ENCODE peak calls at places on chromosome 16, in five cellular contexts. I is effector memory CD4-positive, alpha-beta T cell; T is adrenal gland; O is OCI-LY7; Y is NT2/D1. F is an unnamed sample. For H3K9me3, the result is how much of the 10 kb centered on the place peaks cover.

GRCh38 chr16:77788196-77789084 is at the start of gene VAT1L:
- DNase-seq in T (peak), O (no peak), I (no peak), Y (peak), F (no peak)

GRCh38 chr16:51147776-51148673 is 3.0 kb downstream of the SALL1 start:
- DNase-seq in I (no peak), Y (no peak), T (no peak), O (no peak), F (no peak)

GRCh38 chr16:31157136-31157535 is 7.3 kb upstream of the PRSS36 start:
- DNase-seq in O (no peak), Y (no peak), T (no peak), I (no peak), F (no peak)

GRCh38 chr16:85192736-85193493 is 80.6 kb upstream of the CIBAR2 start:
- DNase-seq in I (no peak), O (no peak), Y (no peak), T (no peak), F (no peak)

GRCh38 chr16:52569296-52569695 is 22.4 kb upstream of the TOX3 start:
- DNase-seq in I (no peak), O (no peak), T (no peak), Y (no peak), F (no peak)

GRCh38 chr16:9868606-9869149 is 313.6 kb downstream of the GRIN2A start:
- DNase-seq in Y (no peak), I (no peak), T (no peak), O (no peak), F (no peak)

GRCh38 chr16:2211923-2212347 is 1.3 kb upstream of the BRICD5 start:
- DNase-seq in Y (no peak), T (peak), O (no peak), I (no peak), F (no peak)

GRCh38 chr16:84700518-84701277 is 898 bp downstream of the USP10 start:
- DNase-seq in T (peak), O (peak), I (peak), Y (no peak), F (no peak)

GRCh38 chr16:88772871-88773811 is 11.9 kb downstream of the PIEZO1 start:
- DNase-seq in Y (no peak), T (peak), I (no peak), O (no peak), F (no peak)

GRCh38 chr16:30903596-30903995 is 7.2 kb downstream of the CTF1 start:
- DNase-seq in I (no peak), T (peak), O (peak), Y (no peak), F (no peak)

GRCh38 chr16:58506241-58507194 is 6.6 kb downstream of the NDRG4 start:
- DNase-seq in O (no peak), Y (no peak), I (no peak), T (peak), F (no peak)

GRCh38 chr16:84081446-84081989 is 35.2 kb downstream of the MBTPS1 start:
- DNase-seq in Y (no peak), O (no peak), I (no peak), T (peak), F (no peak)

GRCh38 chr16:75296606-75297005 is 45.2 kb upstream of the BCAR1 start:
- DNase-seq in Y (no peak), O (no peak), I (no peak), T (peak), F (no peak)

GRCh38 chr16:87368029-87368765 is 15.4 kb downstream of the FBXO31 start:
- DNase-seq in Y (no peak), O (peak), I (no peak), T (no peak), F (no peak)

GRCh38 chr16:84048871-84049270 is 6.3 kb upstream of the SLC38A8 start:
- DNase-seq in T (no peak), I (no peak), O (no peak), Y (no peak), F (no peak)

GRCh38 chr16:67571464-67571863 is 9.1 kb downstream of the CTCF start:
- DNase-seq in Y (no peak), T (no peak), I (no peak), O (no peak), F (no peak)

GRCh38 chr16:88840589-88841215 is 16.0 kb downstream of the GALNS start:
- DNase-seq in I (no peak), T (no peak), Y (no peak), O (no peak), F (no peak)

GRCh38 chr16:86649875-86650274 is 71.5 kb downstream of the FOXL1 start:
- DNase-seq in O (no peak), I (no peak), T (peak), Y (no peak), F (no peak)

GRCh38 chr16:59108374-59108773 is 374.3 kb upstream of the GOT2 start:
- DNase-seq in T (no peak), I (no peak), Y (no peak), O (no peak), F (no peak)

GRCh38 chr16:30473231-30474061 is 904 bp downstream of the ITGAL start:
- DNase-seq in I (peak), T (no peak), Y (no peak), O (no peak), F (peak)

GRCh38 chr16:12235110-12235509 is 258.6 kb downstream of the SNX29 start:
- DNase-seq in O (no peak), T (no peak), I (no peak), Y (no peak), F (no peak)

GRCh38 chr16:22977294-22977697 is 163.3 kb downstream of the HS3ST2 start:
- DNase-seq in T (no peak), Y (no peak), O (peak), I (no peak), F (no peak)

GRCh38 chr16:81487301-81487720 is 42.7 kb downstream of the CMIP start:
- DNase-seq in Y (no peak), O (no peak), I (no peak), T (no peak), F (no peak)

GRCh38 chr16:88306860-88307545 is 75.8 kb upstream of the ZNF469 start:
- DNase-seq in T (peak), I (no peak), Y (no peak), O (no peak), F (no peak)

GRCh38 chr16:84484579-84485254 is 19.7 kb downstream of the MEAK7 start:
- DNase-seq in I (no peak), O (peak), Y (peak), T (peak), F (no peak)

GRCh38 chr16:27110524-27110896 is 43.8 kb downstream of the C16orf82 start:
- DNase-seq in I (no peak), O (no peak), T (no peak), Y (no peak), F (no peak)

GRCh38 chr16:26281681-26282080 is 589.9 kb downstream of the HS3ST4 start:
- DNase-seq in O (no peak), T (no peak), I (no peak), Y (peak), F (no peak)

GRCh38 chr16:9053006-9053601 is 38.3 kb upstream of the HAPSTR1 start:
- DNase-seq in O (peak), Y (peak), T (peak), I (no peak), F (no peak)

GRCh38 chr16:14291941-14292825 is 221.1 kb downstream of the MRTFB start:
- DNase-seq in Y (no peak), T (peak), I (no peak), O (no peak), F (no peak)

GRCh38 chr16:30113711-30114333 is 485 bp upstream of the GDPD3 start:
- DNase-seq in Y (no peak), I (no peak), O (no peak), T (no peak), F (no peak)

GRCh38 chr16:85321856-85322271 is 209.6 kb upstream of the CIBAR2 start:
- DNase-seq in O (no peak), T (peak), Y (no peak), I (no peak), F (no peak)

GRCh38 chr16:88196471-88197400 is 186.0 kb upstream of the ZNF469 start:
- DNase-seq in T (no peak), O (no peak), Y (no peak), I (no peak), F (no peak)

GRCh38 chr16:1691276-1691675 is 13.2 kb downstream of the JPT2 start:
- DNase-seq in T (no peak), I (no peak), Y (no peak), O (no peak), F (no peak)

GRCh38 chr16:89873822-89874689 is 664 bp downstream of the TCF25 start:
- DNase-seq in Y (peak), I (peak), T (peak), O (peak), F (peak)

DNA sequence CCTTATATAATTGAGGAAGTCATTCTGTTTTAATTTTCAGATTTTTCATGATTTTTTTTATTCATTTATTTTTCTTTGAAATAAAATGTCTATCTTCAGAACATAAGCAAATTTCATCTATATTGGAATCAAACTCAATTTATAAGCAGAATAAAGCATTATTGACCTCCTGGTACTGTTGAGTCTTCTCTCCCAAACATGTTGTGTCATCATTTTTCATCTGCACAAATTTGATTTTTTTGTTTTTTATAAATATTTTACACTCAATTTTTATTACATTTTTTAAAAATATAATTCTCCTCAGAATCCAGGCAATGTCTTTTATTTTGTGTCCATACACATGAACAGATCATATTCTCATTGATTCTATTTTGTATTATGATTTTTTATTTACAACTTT is 2363.9 kb downstream of the TP53TG3F start:
- DNase-seq in T (no peak), Y (no peak), O (no peak), I (no peak), F (no peak)
- H3K9me3 ChIP-seq in T (under half), Y (under half), O (under half), I (under half), F (under half)

GRCh38 chr16:48597563-48598392 is 12.2 kb downstream of the N4BP1 start:
- DNase-seq in I (no peak), Y (no peak), T (no peak), O (no peak), F (no peak)
- H3K9me3 ChIP-seq in I (under half), Y (half or more), T (under half), O (under half), F (under half)

GRCh38 chr16:35195864-35196216 is 1736.4 kb downstream of the TP53TG3F start:
- DNase-seq in I (no peak), Y (no peak), O (no peak), T (no peak), F (no peak)
- H3K9me3 ChIP-seq in I (under half), Y (under half), O (under half), T (under half), F (under half)

GRCh38 chr16:24381470-24382118 is 125.5 kb downstream of the CACNG3 start:
- DNase-seq in O (no peak), T (no peak), Y (no peak), I (no peak), F (no peak)
- H3K9me3 ChIP-seq in O (under half), T (under half), Y (half or more), I (under half), F (under half)

DNA sequence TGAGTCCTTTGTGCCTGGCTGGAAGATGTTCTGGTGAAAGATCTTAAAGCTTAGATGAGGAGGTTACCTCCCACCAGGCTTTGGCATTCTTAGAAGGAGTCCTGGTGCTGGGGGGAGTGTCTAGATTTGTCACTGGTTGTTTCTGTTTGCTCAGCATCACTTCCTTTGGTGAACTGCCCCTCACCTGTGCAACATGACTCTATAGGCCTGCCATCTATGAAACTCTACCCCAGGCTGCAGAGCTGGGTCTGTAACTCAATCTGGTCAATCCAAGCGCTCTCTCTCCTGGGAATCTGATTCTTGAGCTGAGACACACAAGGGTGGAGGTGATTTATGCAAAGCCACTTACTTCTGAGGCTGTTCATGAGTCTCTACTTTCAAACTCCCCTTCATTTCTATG is 399.4 kb downstream of the NPIPA7 start:
- DNase-seq in O (no peak), Y (no peak), I (no peak), T (no peak), F (no peak)
- H3K9me3 ChIP-seq in O (under half), Y (under half), I (under half), T (under half), F (under half)

GRCh38 chr16:56093055-56093454 is 98.2 kb upstream of the GNAO1 start:
- DNase-seq in O (no peak), I (no peak), T (no peak), Y (no peak), F (no peak)

GRCh38 chr16:56087636-56088035 is 103.7 kb upstream of the GNAO1 start:
- DNase-seq in O (no peak), Y (no peak), T (no peak), I (no peak), F (no peak)

GRCh38 chr16:56094231-56094630 is 97.1 kb upstream of the GNAO1 start:
- DNase-seq in Y (no peak), I (no peak), T (no peak), O (no peak), F (no peak)

GRCh38 chr16:56090076-56090475 is 101.2 kb upstream of the GNAO1 start:
- DNase-seq in O (no peak), Y (no peak), T (no peak), I (no peak), F (no peak)
- H3K9me3 ChIP-seq in O (under half), Y (under half), T (under half), I (under half), F (under half)

GRCh38 chr16:5459863-5460262 is 362.3 kb upstream of the EEF2KMT start:
- DNase-seq in T (no peak), Y (no peak), I (no peak), O (no peak), F (no peak)
- H3K9me3 ChIP-seq in T (under half), Y (under half), I (under half), O (under half), F (under half)

DNA sequence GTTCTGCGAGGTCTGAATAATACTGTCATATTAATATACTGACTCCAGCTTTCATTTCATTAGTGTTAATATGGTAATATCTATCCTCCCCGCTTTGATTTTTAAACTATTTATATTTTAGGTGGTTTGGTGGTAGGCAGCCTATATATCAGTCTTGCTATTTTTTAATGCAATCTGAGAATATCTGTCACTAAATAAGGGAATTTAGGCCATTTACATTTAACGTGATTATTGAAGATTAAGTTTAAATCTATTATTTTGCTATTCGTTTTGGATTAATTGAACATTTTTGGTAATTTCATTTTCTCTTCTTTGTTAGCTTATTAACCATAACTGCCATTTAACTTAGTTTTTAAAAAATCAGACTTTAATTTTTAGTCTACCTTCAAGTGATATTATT is 247.7 kb upstream of the PMFBP1 start:
- DNase-seq in I (no peak), T (no peak), O (no peak), Y (no peak), F (no peak)
- H3K9me3 ChIP-seq in I (under half), T (under half), O (under half), Y (under half), F (under half)

DNA sequence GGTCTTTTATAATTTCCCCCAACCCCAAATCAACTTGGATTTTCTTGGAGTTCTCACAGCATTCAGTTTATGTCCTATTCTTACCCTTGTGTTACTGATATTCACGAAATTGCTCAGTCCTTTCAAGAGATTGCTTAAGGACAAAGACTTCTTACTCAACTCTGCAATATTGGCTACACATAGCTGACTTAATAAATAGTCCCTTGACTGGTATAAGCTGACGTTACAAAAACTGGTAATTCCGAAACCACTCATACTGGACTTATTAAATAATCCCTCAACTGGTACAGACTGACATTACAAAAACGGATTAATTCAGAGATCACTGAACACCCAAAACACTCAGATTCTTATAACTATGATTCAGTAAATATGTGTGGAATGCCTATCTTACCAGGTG is 860 bp downstream of the TIGD7 start:
- DNase-seq in O (no peak), T (no peak), Y (no peak), I (no peak), F (no peak)
- H3K9me3 ChIP-seq in O (under half), T (under half), Y (under half), I (under half), F (under half)

GRCh38 chr16:80040814-80041213 is 440.3 kb upstream of the MAF start:
- DNase-seq in Y (no peak), I (no peak), T (no peak), O (no peak), F (no peak)

GRCh38 chr16:80039777-80040176 is 439.2 kb upstream of the MAF start:
- DNase-seq in Y (no peak), O (no peak), T (no peak), I (no peak), F (no peak)

GRCh38 chr16:80040413-80040812 is 439.9 kb upstream of the MAF start:
- DNase-seq in O (no peak), Y (no peak), I (no peak), T (no peak), F (no peak)

GRCh38 chr16:80038566-80038965 is 438.0 kb upstream of the MAF start:
- DNase-seq in T (no peak), O (no peak), Y (no peak), I (no peak), F (no peak)

DNA sequence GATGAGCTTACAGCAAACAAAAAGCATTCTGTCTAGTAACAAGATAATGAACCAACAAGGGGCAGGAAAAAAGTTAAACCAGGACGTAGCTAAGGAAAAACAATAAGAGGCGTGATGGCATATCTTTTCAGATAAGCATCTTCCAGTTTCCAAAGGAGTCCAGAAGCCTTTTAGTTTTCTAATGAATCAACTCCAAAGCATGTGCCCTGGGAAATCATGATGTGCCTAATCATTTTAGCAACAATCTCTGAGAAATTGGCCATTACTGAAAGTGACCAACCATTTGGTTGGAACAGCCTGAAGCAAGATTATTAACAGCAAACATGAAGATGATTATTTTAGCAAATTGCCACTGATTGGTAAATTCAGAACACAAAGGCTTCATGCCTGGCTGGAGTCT is 440.9 kb upstream of the MAF start:
- DNase-seq in I (no peak), Y (no peak), T (no peak), O (no peak), F (no peak)
- H3K9me3 ChIP-seq in I (under half), Y (under half), T (under half), O (under half), F (under half)

F was measured in T-helper 17 cell.